ENCODE peak calls at places on chromosome 10, in eight cellular contexts. I is GM23248, H is neural progenitor cell, D is PC-3, J is MM.1S, E is HCT116, U is SK-N-SH, T is GM23338. N is an unnamed sample.

GRCh38 chr10:131930586-131931330 is 29.9 kb downstream of the PPP2R2D start:
- DNase-seq in J (no peak), T (no peak), H (no peak), E (no peak), I (no peak), D (no peak), U (no peak), N (no peak)

GRCh38 chr10:121751191-121751760 is 153.0 kb upstream of the FGFR2 start:
- DNase-seq in J (no peak), T (no peak), U (no peak), I (no peak), H (no peak), D (no peak), E (no peak), N (no peak)

GRCh38 chr10:103746598-103746997 is 108.8 kb downstream of the SH3PXD2A start:
- DNase-seq in I (no peak), U (no peak), T (no peak), J (no peak), H (no peak), D (no peak), E (no peak), N (no peak)

GRCh38 chr10:120516426-120516825 is 59.4 kb downstream of the PLPP4 start:
- DNase-seq in E (no peak), U (no peak), D (no peak), T (no peak), J (no peak), I (no peak), H (peak), N (no peak)

GRCh38 chr10:35855155-35855947 is 213.3 kb upstream of the FZD8 start:
- DNase-seq in D (peak), I (peak), U (no peak), H (no peak), J (no peak), E (no peak), T (no peak), N (no peak)

GRCh38 chr10:129958118-129958685 is 5.9 kb downstream of the EBF3 start:
- DNase-seq in H (peak), E (no peak), T (peak), J (no peak), D (no peak), U (no peak), I (no peak), N (no peak)

GRCh38 chr10:19706904-19707303 is 109.3 kb upstream of the PLXDC2 start:
- DNase-seq in D (no peak), T (no peak), U (no peak), J (no peak), I (no peak), E (no peak), H (no peak), N (no peak)

GRCh38 chr10:15725603-15726002 is 5.9 kb upstream of the ITGA8 start:
- DNase-seq in U (peak), E (peak), D (peak), I (peak), J (peak), H (peak), T (peak), N (peak)

GRCh38 chr10:125035136-125035535 is 93.2 kb downstream of the ZRANB1 start:
- DNase-seq in E (peak), U (no peak), H (no peak), J (no peak), T (peak), D (peak), I (peak), N (no peak)

GRCh38 chr10:92855560-92855959 is 7.2 kb downstream of the EXOC6 start:
- DNase-seq in J (no peak), H (no peak), E (no peak), I (no peak), D (no peak), U (no peak), T (no peak), N (no peak)

GRCh38 chr10:96834121-96834520 is 2.0 kb downstream of the LCOR start:
- DNase-seq in E (no peak), J (no peak), U (no peak), D (peak), I (peak), T (no peak), H (no peak), N (peak)

GRCh38 chr10:96833220-96834001 is 1.3 kb downstream of the LCOR start:
- DNase-seq in J (no peak), U (peak), T (peak), H (peak), E (no peak), I (peak), D (no peak), N (peak)

GRCh38 chr10:96832721-96833219 is 672 bp downstream of the LCOR start:
- DNase-seq in I (peak), D (peak), H (no peak), U (peak), J (peak), E (peak), T (peak), N (peak)

GRCh38 chr10:96838529-96838928 is 6.4 kb downstream of the LCOR start:
- DNase-seq in I (no peak), U (no peak), J (no peak), H (no peak), E (no peak), D (no peak), T (no peak), N (no peak)

DNA sequence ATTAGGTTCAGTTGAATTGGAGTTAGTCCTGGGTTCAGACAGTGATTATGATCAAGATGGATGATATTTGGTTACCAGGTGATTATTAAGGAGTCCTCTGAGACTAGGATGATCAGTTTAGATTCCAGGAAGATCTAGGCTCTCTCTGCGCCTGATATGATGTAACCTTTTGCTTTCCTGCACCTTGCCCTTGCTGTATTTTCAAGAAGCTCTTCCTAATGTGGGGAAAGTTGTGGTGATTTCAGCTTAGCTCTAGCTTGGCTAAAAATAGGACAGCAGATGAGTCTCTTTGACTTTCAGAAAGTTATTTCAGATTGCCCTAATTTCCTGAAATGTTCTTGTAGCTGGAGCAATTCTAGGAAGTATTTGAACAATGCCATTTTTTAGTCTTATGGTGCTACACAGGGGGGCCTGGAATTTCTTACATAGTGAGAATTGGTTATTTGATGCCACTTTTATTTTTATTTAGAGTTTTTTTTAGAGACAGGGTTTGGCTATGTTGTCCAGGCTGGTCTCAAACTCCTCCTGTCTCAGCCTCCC is 3.8 kb downstream of the LCOR start:
- DNase-seq in T (no peak), E (no peak), D (no peak), H (no peak), I (peak), U (no peak), J (peak), N (peak)
- TF ChIP-seq EZH2phosphoT487 in T (no peak), E (no peak), D (no peak), H (no peak), I (no peak), U (no peak), J (no peak), N (no peak)

GRCh38 chr10:14588084-14588937 is 186.4 kb downstream of the FAM107B start:
- DNase-seq in H (no peak), U (no peak), T (no peak), I (peak), E (no peak), D (peak), J (no peak), N (peak)
- TF ChIP-seq EZH2phosphoT487 in H (no peak), U (no peak), T (no peak), I (no peak), E (no peak), D (no peak), J (no peak), N (no peak)

GRCh38 chr10:21552638-21553037 is 18.6 kb downstream of the MLLT10 start:
- DNase-seq in T (no peak), E (no peak), H (no peak), U (no peak), D (no peak), J (no peak), I (no peak), N (no peak)

GRCh38 chr10:21556527-21556926 is 22.5 kb downstream of the MLLT10 start:
- DNase-seq in H (no peak), E (no peak), U (no peak), T (no peak), D (no peak), I (no peak), J (no peak), N (no peak)
- TF ChIP-seq EZH2phosphoT487 in H (no peak), E (no peak), U (no peak), T (no peak), D (no peak), I (no peak), J (no peak), N (no peak)

GRCh38 chr10:97981816-97982215 is 48.6 kb downstream of the CRTAC1 start:
- DNase-seq in U (no peak), E (no peak), T (no peak), H (no peak), J (peak), I (no peak), D (no peak), N (no peak)
- TF ChIP-seq EZH2phosphoT487 in U (no peak), E (no peak), T (no peak), H (no peak), J (no peak), I (no peak), D (no peak), N (no peak)

GRCh38 chr10:100887761-100888296 is 24.9 kb upstream of the SLF2 start:
- DNase-seq in E (no peak), H (no peak), U (no peak), J (no peak), I (no peak), T (no peak), D (no peak), N (no peak)

GRCh38 chr10:100890141-100890695 is 22.5 kb upstream of the SLF2 start:
- DNase-seq in T (no peak), D (no peak), U (no peak), J (no peak), E (no peak), H (no peak), I (no peak), N (no peak)

GRCh38 chr10:100889546-100889945 is 23.2 kb upstream of the SLF2 start:
- DNase-seq in J (no peak), U (no peak), I (no peak), D (no peak), T (no peak), H (no peak), E (no peak), N (no peak)

GRCh38 chr10:100888957-100889356 is 23.8 kb upstream of the SLF2 start:
- DNase-seq in U (no peak), J (no peak), I (peak), D (no peak), H (no peak), E (peak), T (peak), N (no peak)

DNA sequence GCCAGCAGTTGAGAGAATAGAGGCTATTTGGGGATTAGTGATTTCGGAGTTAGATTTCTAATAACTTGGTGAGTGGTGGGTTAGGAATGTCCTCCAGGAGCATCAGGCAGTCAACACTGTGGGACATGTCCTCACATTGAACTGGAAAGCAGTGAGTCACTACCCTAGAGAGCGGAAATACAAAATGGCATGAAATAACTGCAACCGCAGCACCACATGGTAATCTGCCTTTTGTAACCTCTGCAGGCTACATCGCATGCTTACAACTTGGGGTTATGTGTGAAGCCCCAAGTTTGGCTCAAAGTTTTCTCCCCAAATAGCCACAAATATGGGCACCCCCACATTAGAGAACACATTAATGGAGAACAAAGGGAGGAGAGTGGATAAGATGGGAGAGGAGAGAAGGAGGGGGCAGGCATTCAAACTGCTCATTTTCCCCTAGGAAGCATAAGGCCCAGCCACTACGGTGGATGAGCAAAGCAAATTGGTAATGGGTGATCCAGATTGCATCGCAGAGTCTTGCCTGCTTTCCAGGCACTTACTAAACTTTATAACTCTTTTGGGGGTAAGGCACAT is 22.0 kb upstream of the SLF2 start:
- DNase-seq in U (no peak), J (no peak), D (peak), T (no peak), E (peak), H (no peak), I (peak), N (peak)
- TF ChIP-seq EZH2phosphoT487 in U (no peak), J (no peak), D (no peak), T (no peak), E (no peak), H (no peak), I (peak), N (no peak)

GRCh38 chr10:80165173-80165572 is 32.6 kb downstream of the PLAC9 start:
- DNase-seq in H (no peak), D (peak), I (peak), J (no peak), T (no peak), E (no peak), U (no peak), N (no peak)
- TF ChIP-seq EZH2phosphoT487 in H (no peak), D (no peak), I (no peak), J (no peak), T (no peak), E (no peak), U (no peak), N (no peak)

GRCh38 chr10:79266092-79266491 is 81.2 kb upstream of the PPIF start:
- DNase-seq in E (no peak), T (no peak), I (peak), U (no peak), D (no peak), J (no peak), H (no peak), N (peak)

GRCh38 chr10:79267449-79267848 is 79.8 kb upstream of the PPIF start:
- DNase-seq in H (no peak), E (no peak), D (no peak), T (no peak), J (no peak), I (no peak), U (no peak), N (no peak)

GRCh38 chr10:79264942-79265341 is 82.3 kb upstream of the PPIF start:
- DNase-seq in U (no peak), T (no peak), E (no peak), D (peak), H (no peak), J (no peak), I (peak), N (peak)

GRCh38 chr10:79268100-79268670 is 79.1 kb upstream of the PPIF start:
- DNase-seq in D (peak), J (no peak), H (no peak), T (no peak), E (no peak), I (peak), U (no peak), N (no peak)

GRCh38 chr10:79266543-79267312 is 80.5 kb upstream of the PPIF start:
- DNase-seq in T (no peak), I (peak), D (peak), H (no peak), J (no peak), E (no peak), U (no peak), N (peak)
- TF ChIP-seq EZH2phosphoT487 in T (no peak), I (no peak), D (no peak), H (no peak), J (no peak), E (no peak), U (no peak), N (no peak)

GRCh38 chr10:30043476-30044270 is 15.7 kb downstream of the JCAD start:
- DNase-seq in U (no peak), J (no peak), I (no peak), H (no peak), D (no peak), E (no peak), T (no peak), N (no peak)

GRCh38 chr10:30047924-30048531 is 11.4 kb downstream of the JCAD start:
- DNase-seq in D (no peak), E (no peak), T (no peak), U (no peak), J (no peak), I (no peak), H (no peak), N (no peak)

GRCh38 chr10:30046476-30046875 is 12.9 kb downstream of the JCAD start:
- DNase-seq in D (no peak), I (no peak), H (no peak), U (no peak), T (no peak), E (no peak), J (no peak), N (no peak)

GRCh38 chr10:30047430-30047829 is 12.0 kb downstream of the JCAD start:
- DNase-seq in E (no peak), J (no peak), U (no peak), T (no peak), D (no peak), H (no peak), I (no peak), N (no peak)

DNA sequence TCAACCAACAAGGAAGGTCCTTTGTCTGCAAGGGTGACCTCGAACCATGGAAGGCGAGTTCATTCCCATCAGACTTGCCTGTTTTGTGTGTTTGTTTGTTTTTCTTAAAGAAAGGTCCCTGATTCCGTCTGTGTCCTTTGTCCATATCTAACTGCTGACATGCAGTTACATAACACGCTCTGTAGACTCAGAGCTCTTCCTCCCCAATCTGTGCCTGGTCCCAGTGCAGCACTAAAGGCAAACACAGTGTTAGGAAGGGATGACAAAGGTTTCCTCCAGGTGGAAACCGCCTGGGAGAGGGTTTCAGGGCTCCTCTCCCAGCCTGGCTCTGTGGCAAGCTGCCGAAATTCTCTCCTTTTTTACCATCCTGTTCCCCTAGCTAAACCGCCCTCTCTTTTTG is 13.4 kb downstream of the JCAD start:
- DNase-seq in T (no peak), E (no peak), I (no peak), J (no peak), D (no peak), U (no peak), H (no peak), N (no peak)
- TF ChIP-seq EZH2phosphoT487 in T (no peak), E (no peak), I (no peak), J (no peak), D (no peak), U (no peak), H (no peak), N (no peak)